ENCODE peak calls at places on chromosomes 3 and 15, in seven cellular contexts. O, C, K, N, I, X and D are unnamed samples.
A peak's percentile ranks its signal among the peaks of the same experiment; 100 is the strongest.

GRCh38 chr3:25404569-25404968 is 23.5 kb upstream of the RARB start:
- DNase-seq in C (no peak), I (no peak), K (no peak), N (no peak), O (no peak), X (no peak), D (no peak)

GRCh38 chr15:90596943-90597342 is 67.2 kb downstream of the CRTC3 start:
- DNase-seq in O (no peak), N (no peak), X (no peak), C (no peak), K (no peak), I (no peak), D (no peak)

GRCh38 chr3:29594261-29594660 is 313.4 kb downstream of the RBMS3 start:
- DNase-seq in I (no peak), X (peak; percentile 34), C (no peak), K (no peak), O (no peak), N (no peak), D (no peak)

GRCh38 chr15:36332301-36332700 is 247.1 kb upstream of the CDIN1 start:
- DNase-seq in X (peak; percentile 20), O (no peak), I (no peak), N (no peak), K (peak; percentile 61), C (no peak), D (no peak)

GRCh38 chr3:98761656-98762229 is 1.4 kb upstream of the ST3GAL6 start:
- DNase-seq in C (no peak), K (no peak), I (no peak), X (no peak), N (no peak), O (no peak), D (no peak)

GRCh38 chr3:43953375-43953774 is 262.6 kb downstream of the ABHD5 start:
- DNase-seq in X (no peak), N (no peak), I (no peak), C (no peak), O (no peak), K (no peak), D (no peak)

GRCh38 chr3:14150491-14151230 is 25.8 kb downstream of the TMEM43 start:
- DNase-seq in K (no peak), C (no peak), O (no peak), N (no peak), X (no peak), I (no peak), D (no peak)

GRCh38 chr3:82496890-82497560 is 735.6 kb upstream of the GBE1 start:
- DNase-seq in C (no peak), I (no peak), K (no peak), N (no peak), X (no peak), O (no peak), D (no peak)

GRCh38 chr3:166011771-166012170 is 174.5 kb upstream of the BCHE start:
- DNase-seq in X (no peak), C (no peak), K (no peak), I (no peak), O (no peak), N (no peak), D (no peak)

GRCh38 chr3:170044795-170045244 is 7.0 kb downstream of the GPR160 start:
- DNase-seq in O (no peak), N (peak; percentile 33), I (no peak), K (no peak), C (no peak), X (no peak), D (no peak)